ENCODE peak calls at places on chromosomes 3 and 15, in four cellular contexts. One of them, this sample, is unnamed.

GRCh38 chr3:73786346-73786807 is 161.6 kb upstream of the PDZRN3 start:
- DNase-seq in PC-3: peak
- DNase-seq in adipocyte: peak
- DNase-seq in CD8-positive, alpha-beta memory T cell: no peak
- DNase-seq in this sample: peak

GRCh38 chr3:65548848-65549625 is 489.7 kb downstream of the MAGI1 start:
- DNase-seq in PC-3: no peak
- DNase-seq in adipocyte: peak
- DNase-seq in CD8-positive, alpha-beta memory T cell: no peak
- DNase-seq in this sample: no peak

GRCh38 chr3:147424325-147424910 is 15.3 kb downstream of the ZIC1 start:
- DNase-seq in PC-3: no peak
- DNase-seq in adipocyte: no peak
- DNase-seq in CD8-positive, alpha-beta memory T cell: no peak
- DNase-seq in this sample: no peak

GRCh38 chr3:1195922-1196321 is 103.1 kb downstream of the CNTN6 start:
- DNase-seq in PC-3: no peak
- DNase-seq in adipocyte: no peak
- DNase-seq in CD8-positive, alpha-beta memory T cell: no peak
- DNase-seq in this sample: peak

GRCh38 chr3:128620268-128620691 is 30.3 kb downstream of the RPN1 start:
- DNase-seq in PC-3: no peak
- DNase-seq in adipocyte: no peak
- DNase-seq in CD8-positive, alpha-beta memory T cell: no peak
- DNase-seq in this sample: no peak

GRCh38 chr3:60289356-60289935 is 961.8 kb downstream of the FHIT start:
- DNase-seq in PC-3: no peak
- DNase-seq in adipocyte: no peak
- DNase-seq in CD8-positive, alpha-beta memory T cell: no peak
- DNase-seq in this sample: no peak

GRCh38 chr3:106208979-106209378 is 340.2 kb upstream of the CBLB start:
- DNase-seq in PC-3: peak
- DNase-seq in adipocyte: peak
- DNase-seq in CD8-positive, alpha-beta memory T cell: no peak
- DNase-seq in this sample: no peak

GRCh38 chr15:51884517-51885236 is 55.2 kb downstream of the TMOD3 start:
- DNase-seq in PC-3: peak
- DNase-seq in adipocyte: no peak
- DNase-seq in CD8-positive, alpha-beta memory T cell: no peak
- DNase-seq in this sample: no peak

GRCh38 chr15:40108061-40108854 is 421 bp downstream of the BMF start:
- DNase-seq in PC-3: peak
- DNase-seq in adipocyte: peak
- DNase-seq in CD8-positive, alpha-beta memory T cell: no peak
- DNase-seq in this sample: no peak

GRCh38 chr3:129888739-129889138 is 4.8 kb downstream of the TMCC1 start:
- DNase-seq in PC-3: peak
- DNase-seq in adipocyte: peak
- DNase-seq in CD8-positive, alpha-beta memory T cell: no peak
- DNase-seq in this sample: peak

GRCh38 chr3:10848261-10848660 is 32.2 kb downstream of the SLC6A11 start:
- DNase-seq in PC-3: no peak
- DNase-seq in adipocyte: no peak
- DNase-seq in CD8-positive, alpha-beta memory T cell: no peak
- DNase-seq in this sample: no peak

GRCh38 chr3:47871389-47871788 is 68.5 kb downstream of the DHX30 start:
- DNase-seq in PC-3: no peak
- DNase-seq in adipocyte: no peak
- DNase-seq in CD8-positive, alpha-beta memory T cell: no peak
- DNase-seq in this sample: no peak

GRCh38 chr3:162742159-162742717 is 1245.6 kb downstream of the OTOL1 start:
- DNase-seq in PC-3: no peak
- DNase-seq in adipocyte: peak
- DNase-seq in CD8-positive, alpha-beta memory T cell: no peak
- DNase-seq in this sample: no peak

GRCh38 chr3:155238845-155239244 is 54.6 kb downstream of the STRIT1 start:
- DNase-seq in PC-3: no peak
- DNase-seq in adipocyte: no peak
- DNase-seq in CD8-positive, alpha-beta memory T cell: no peak
- DNase-seq in this sample: no peak

GRCh38 chr15:72902245-72902928 is 118.8 kb upstream of the ADPGK start:
- DNase-seq in PC-3: no peak
- DNase-seq in adipocyte: peak
- DNase-seq in CD8-positive, alpha-beta memory T cell: no peak
- DNase-seq in this sample: peak

GRCh38 chr3:196792771-196793170 is 53.1 kb downstream of the PAK2 start:
- DNase-seq in PC-3: peak
- DNase-seq in adipocyte: peak
- DNase-seq in CD8-positive, alpha-beta memory T cell: no peak
- DNase-seq in this sample: no peak

GRCh38 chr3:10008588-10009344 is 17.5 kb upstream of the FANCD2 start:
- DNase-seq in PC-3: peak
- DNase-seq in adipocyte: peak
- DNase-seq in CD8-positive, alpha-beta memory T cell: peak
- DNase-seq in this sample: no peak

GRCh38 chr3:52122491-52122890 is 31.7 kb downstream of the POC1A start:
- DNase-seq in PC-3: no peak
- DNase-seq in adipocyte: no peak
- DNase-seq in CD8-positive, alpha-beta memory T cell: no peak
- DNase-seq in this sample: no peak

GRCh38 chr3:42402394-42403100 is 7.9 kb downstream of the LYZL4 start:
- DNase-seq in PC-3: no peak
- DNase-seq in adipocyte: no peak
- DNase-seq in CD8-positive, alpha-beta memory T cell: no peak
- DNase-seq in this sample: no peak

GRCh38 chr3:136141891-136142290 is 54.2 kb downstream of the MSL2 start:
- DNase-seq in PC-3: peak
- DNase-seq in adipocyte: no peak
- DNase-seq in CD8-positive, alpha-beta memory T cell: no peak
- DNase-seq in this sample: no peak

GRCh38 chr15:91824256-91824655 is 29.3 kb upstream of the SLCO3A1 start:
- DNase-seq in PC-3: no peak
- DNase-seq in adipocyte: no peak
- DNase-seq in CD8-positive, alpha-beta memory T cell: no peak
- DNase-seq in this sample: no peak

GRCh38 chr3:107432646-107433045 is 55.4 kb downstream of the CCDC54 start:
- DNase-seq in PC-3: peak
- DNase-seq in adipocyte: no peak
- DNase-seq in CD8-positive, alpha-beta memory T cell: no peak
- DNase-seq in this sample: no peak

GRCh38 chr3:62892951-62893350 is 17.7 kb upstream of the CADPS start:
- DNase-seq in PC-3: no peak
- DNase-seq in adipocyte: no peak
- DNase-seq in CD8-positive, alpha-beta memory T cell: no peak
- DNase-seq in this sample: no peak

GRCh38 chr3:61414456-61414855 is 146.9 kb upstream of the PTPRG start:
- DNase-seq in PC-3: no peak
- DNase-seq in adipocyte: no peak
- DNase-seq in CD8-positive, alpha-beta memory T cell: no peak
- DNase-seq in this sample: no peak

GRCh38 chr15:89469331-89470107 is 26.9 kb downstream of the RHCG start:
- DNase-seq in PC-3: no peak
- DNase-seq in adipocyte: no peak
- DNase-seq in CD8-positive, alpha-beta memory T cell: no peak
- DNase-seq in this sample: no peak
- H3K4me3 ChIP-seq in PC-3: no peak
- H3K4me3 ChIP-seq in adipocyte: no peak
- H3K4me3 ChIP-seq in CD8-positive, alpha-beta memory T cell: no peak
- H3K4me3 ChIP-seq in this sample: no peak

DNA sequence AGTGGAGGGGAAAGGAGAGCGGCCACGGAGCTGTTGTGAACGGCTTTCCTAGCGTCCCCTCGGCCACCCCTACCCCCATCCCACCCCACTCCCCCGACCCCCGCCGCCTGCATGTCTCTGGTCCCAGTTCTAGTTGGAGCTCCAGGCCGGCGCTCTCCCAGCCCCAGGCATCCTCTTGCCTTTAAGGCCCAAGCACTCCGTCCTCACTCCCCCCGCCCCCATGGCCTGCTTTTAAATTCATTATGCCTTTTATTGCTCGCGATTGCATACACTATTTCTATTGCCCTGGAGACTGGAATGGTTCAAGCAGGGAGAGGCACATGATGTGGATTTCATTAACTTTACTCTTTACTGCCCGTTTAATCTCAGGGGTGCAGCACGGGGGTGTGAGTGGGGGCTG is 13.4 kb upstream of the CCDC33 start:
- DNase-seq in PC-3: no peak
- DNase-seq in adipocyte: no peak
- DNase-seq in CD8-positive, alpha-beta memory T cell: no peak
- DNase-seq in this sample: no peak
- H3K4me3 ChIP-seq in PC-3: no peak
- H3K4me3 ChIP-seq in adipocyte: no peak
- H3K4me3 ChIP-seq in CD8-positive, alpha-beta memory T cell: no peak
- H3K4me3 ChIP-seq in this sample: no peak

GRCh38 chr3:72375237-72376154 is 472.7 kb downstream of the SHQ1 start:
- DNase-seq in PC-3: no peak
- DNase-seq in adipocyte: no peak
- DNase-seq in CD8-positive, alpha-beta memory T cell: no peak
- DNase-seq in this sample: no peak
- H3K4me3 ChIP-seq in PC-3: no peak
- H3K4me3 ChIP-seq in adipocyte: no peak
- H3K4me3 ChIP-seq in CD8-positive, alpha-beta memory T cell: no peak
- H3K4me3 ChIP-seq in this sample: no peak

DNA sequence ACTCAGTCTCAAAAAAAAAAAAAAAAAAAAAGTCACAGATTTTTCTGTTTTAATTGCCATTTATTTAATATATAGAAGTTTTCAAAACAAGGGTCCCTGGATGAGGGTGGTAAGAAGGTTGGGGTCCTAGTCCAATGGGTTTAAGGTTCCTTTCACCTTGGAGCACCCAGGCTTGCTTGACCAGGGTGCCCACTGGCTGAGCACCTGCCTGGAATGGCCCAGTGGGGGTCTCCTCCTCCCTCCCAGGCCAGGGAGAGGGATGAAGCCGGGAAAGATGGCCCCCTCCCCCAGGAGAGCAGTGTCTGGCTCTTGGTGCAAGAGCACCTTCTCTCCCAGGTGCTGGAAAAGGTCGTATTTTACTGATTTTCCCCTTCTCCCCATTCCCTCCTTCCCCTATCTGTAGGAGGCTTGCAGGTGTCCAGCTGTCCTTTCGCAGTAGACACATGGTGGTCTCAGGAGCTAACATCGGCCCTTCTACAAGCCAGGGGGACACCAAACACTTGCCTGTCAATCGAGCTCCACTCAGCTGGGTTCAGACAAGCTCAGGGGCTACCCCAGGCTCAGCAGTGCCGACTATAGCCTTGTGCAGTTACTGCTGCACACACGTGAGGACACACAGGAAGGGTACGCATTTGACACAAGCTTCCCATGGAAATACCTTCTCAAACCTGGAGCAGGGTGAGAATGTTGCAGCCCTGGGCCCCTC is 112.3 kb upstream of the KLF13 start:
- DNase-seq in PC-3: no peak
- DNase-seq in adipocyte: no peak
- DNase-seq in CD8-positive, alpha-beta memory T cell: no peak
- DNase-seq in this sample: no peak
- H3K4me3 ChIP-seq in PC-3: no peak
- H3K4me3 ChIP-seq in adipocyte: no peak
- H3K4me3 ChIP-seq in CD8-positive, alpha-beta memory T cell: no peak
- H3K4me3 ChIP-seq in this sample: no peak

This sample was measured in skeletal muscle cell.